ENCODE peak calls at places on chromosomes 3 and 15, in ten cellular contexts. One of them, this sample, is unnamed. For H3K9me3 and H3K4me1, the result is how much of the 10 kb centered on the place peaks cover.

GRCh38 chr3:106193876-106194275 is 325.1 kb upstream of the CBLB start:
- DNase-seq in SK-N-SH: no peak
- DNase-seq in A549: no peak
- DNase-seq in neural progenitor cell: no peak
- DNase-seq in left ventricle myocardium inferior: no peak
- DNase-seq in A673: no peak
- DNase-seq in CD8-positive, alpha-beta T cell: no peak
- DNase-seq in CD8-positive, alpha-beta memory T cell: no peak
- DNase-seq in ascending aorta: no peak
- DNase-seq in sigmoid colon: no peak
- DNase-seq in this sample: no peak

GRCh38 chr15:32718082-32718821 is 448 bp downstream of the GREM1 start:
- DNase-seq in CD8-positive, alpha-beta memory T cell: no peak
- DNase-seq in A673: peak
- DNase-seq in A549: peak
- DNase-seq in left ventricle myocardium inferior: no peak
- DNase-seq in CD8-positive, alpha-beta T cell: no peak
- DNase-seq in SK-N-SH: peak
- DNase-seq in sigmoid colon: no peak
- DNase-seq in neural progenitor cell: peak
- DNase-seq in ascending aorta: no peak
- DNase-seq in this sample: no peak

GRCh38 chr15:74695597-74696397 is at the start of gene EDC3:
- DNase-seq in A549: peak
- DNase-seq in ascending aorta: peak
- DNase-seq in CD8-positive, alpha-beta T cell: peak
- DNase-seq in neural progenitor cell: peak
- DNase-seq in CD8-positive, alpha-beta memory T cell: peak
- DNase-seq in left ventricle myocardium inferior: peak
- DNase-seq in sigmoid colon: peak
- DNase-seq in SK-N-SH: peak
- DNase-seq in A673: peak
- DNase-seq in this sample: peak

GRCh38 chr3:152909180-152909883 is 74.4 kb downstream of the P2RY1 start:
- DNase-seq in CD8-positive, alpha-beta T cell: no peak
- DNase-seq in CD8-positive, alpha-beta memory T cell: no peak
- DNase-seq in SK-N-SH: no peak
- DNase-seq in left ventricle myocardium inferior: no peak
- DNase-seq in neural progenitor cell: no peak
- DNase-seq in ascending aorta: no peak
- DNase-seq in A673: peak
- DNase-seq in A549: peak
- DNase-seq in sigmoid colon: no peak
- DNase-seq in this sample: no peak

GRCh38 chr15:68441045-68441743 is 9.2 kb upstream of the ITGA11 start:
- DNase-seq in left ventricle myocardium inferior: no peak
- DNase-seq in sigmoid colon: no peak
- DNase-seq in neural progenitor cell: no peak
- DNase-seq in CD8-positive, alpha-beta T cell: no peak
- DNase-seq in A549: no peak
- DNase-seq in ascending aorta: no peak
- DNase-seq in CD8-positive, alpha-beta memory T cell: no peak
- DNase-seq in SK-N-SH: no peak
- DNase-seq in A673: no peak
- DNase-seq in this sample: no peak

GRCh38 chr3:170448530-170449110 is 30.0 kb downstream of the CLDN11 start:
- DNase-seq in neural progenitor cell: no peak
- DNase-seq in sigmoid colon: no peak
- DNase-seq in CD8-positive, alpha-beta T cell: no peak
- DNase-seq in ascending aorta: no peak
- DNase-seq in left ventricle myocardium inferior: no peak
- DNase-seq in CD8-positive, alpha-beta memory T cell: no peak
- DNase-seq in A673: no peak
- DNase-seq in SK-N-SH: no peak
- DNase-seq in A549: no peak
- DNase-seq in this sample: no peak

GRCh38 chr3:13194285-13195209 is 121.3 kb upstream of the IQSEC1 start:
- DNase-seq in A549: no peak
- DNase-seq in SK-N-SH: no peak
- DNase-seq in neural progenitor cell: no peak
- DNase-seq in CD8-positive, alpha-beta memory T cell: no peak
- DNase-seq in A673: no peak
- DNase-seq in sigmoid colon: peak
- DNase-seq in ascending aorta: no peak
- DNase-seq in left ventricle myocardium inferior: no peak
- DNase-seq in CD8-positive, alpha-beta T cell: no peak
- DNase-seq in this sample: no peak

GRCh38 chr15:29919380-29919881 is 97.2 kb upstream of the TJP1 start:
- DNase-seq in neural progenitor cell: no peak
- DNase-seq in SK-N-SH: no peak
- DNase-seq in sigmoid colon: no peak
- DNase-seq in A549: no peak
- DNase-seq in ascending aorta: no peak
- DNase-seq in left ventricle myocardium inferior: no peak
- DNase-seq in A673: no peak
- DNase-seq in CD8-positive, alpha-beta T cell: no peak
- DNase-seq in CD8-positive, alpha-beta memory T cell: no peak
- DNase-seq in this sample: no peak

DNA sequence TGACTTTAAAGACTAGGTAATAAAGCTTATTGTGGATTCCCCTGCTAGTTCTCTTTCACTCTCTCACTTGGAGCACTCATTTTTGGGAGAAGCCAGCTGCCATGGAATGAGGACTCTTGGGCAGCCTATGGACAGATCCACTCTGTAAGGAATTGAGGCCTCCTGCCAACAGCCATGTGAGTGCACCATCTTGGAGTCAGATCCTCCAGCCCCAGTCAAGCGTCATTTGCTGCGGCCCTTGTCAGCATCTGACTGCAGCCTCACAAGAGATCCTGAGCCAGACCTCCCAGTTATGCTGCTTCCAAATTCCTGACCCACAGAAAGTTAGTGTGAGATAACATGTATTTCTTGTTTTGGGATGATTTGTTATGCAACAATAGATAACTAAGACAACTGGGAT is 101.9 kb downstream of the SEMA6D start:
- DNase-seq in A549: no peak
- DNase-seq in CD8-positive, alpha-beta memory T cell: no peak
- DNase-seq in A673: no peak
- DNase-seq in left ventricle myocardium inferior: no peak
- DNase-seq in neural progenitor cell: no peak
- DNase-seq in CD8-positive, alpha-beta T cell: no peak
- DNase-seq in sigmoid colon: no peak
- DNase-seq in ascending aorta: no peak
- DNase-seq in SK-N-SH: no peak
- DNase-seq in this sample: no peak
- H3K9me3 ChIP-seq in A549: under half
- H3K9me3 ChIP-seq in CD8-positive, alpha-beta memory T cell: under half
- H3K9me3 ChIP-seq in A673: under half
- H3K9me3 ChIP-seq in left ventricle myocardium inferior: under half
- H3K9me3 ChIP-seq in neural progenitor cell: under half
- H3K9me3 ChIP-seq in CD8-positive, alpha-beta T cell: under half
- H3K9me3 ChIP-seq in sigmoid colon: under half
- H3K9me3 ChIP-seq in ascending aorta: under half
- H3K9me3 ChIP-seq in SK-N-SH: under half
- H3K9me3 ChIP-seq in this sample: under half

DNA sequence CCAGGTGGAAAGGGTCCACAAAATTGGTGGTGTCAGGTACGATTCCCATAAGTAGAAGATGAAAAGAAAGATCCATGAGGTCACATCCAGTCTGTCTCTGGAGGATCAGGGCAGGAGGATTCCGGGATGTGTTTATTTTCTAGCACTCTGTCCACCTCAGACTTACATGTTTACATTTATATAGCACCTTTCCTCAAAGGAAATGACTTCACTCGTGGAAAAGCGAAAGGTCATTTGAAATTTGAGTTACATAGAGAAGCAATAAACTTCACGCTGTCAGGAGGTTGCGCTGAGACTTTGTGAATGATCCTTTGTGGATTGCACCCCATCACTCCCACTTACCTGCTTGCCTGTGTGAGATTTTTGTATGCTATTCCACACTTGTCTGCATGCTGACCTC is 540.4 kb downstream of the AGBL1 start:
- DNase-seq in A673: no peak
- DNase-seq in left ventricle myocardium inferior: no peak
- DNase-seq in SK-N-SH: no peak
- DNase-seq in CD8-positive, alpha-beta T cell: no peak
- DNase-seq in CD8-positive, alpha-beta memory T cell: no peak
- DNase-seq in neural progenitor cell: no peak
- DNase-seq in ascending aorta: no peak
- DNase-seq in A549: no peak
- DNase-seq in sigmoid colon: no peak
- DNase-seq in this sample: no peak
- H3K4me1 ChIP-seq in A673: under half
- H3K4me1 ChIP-seq in left ventricle myocardium inferior: under half
- H3K4me1 ChIP-seq in SK-N-SH: under half
- H3K4me1 ChIP-seq in CD8-positive, alpha-beta T cell: under half
- H3K4me1 ChIP-seq in CD8-positive, alpha-beta memory T cell: under half
- H3K4me1 ChIP-seq in neural progenitor cell: under half
- H3K4me1 ChIP-seq in ascending aorta: under half
- H3K4me1 ChIP-seq in A549: under half
- H3K4me1 ChIP-seq in sigmoid colon: under half
- H3K4me1 ChIP-seq in this sample: under half

GRCh38 chr3:182741214-182741613 is 52.1 kb upstream of the ATP11B start:
- DNase-seq in CD8-positive, alpha-beta T cell: no peak
- DNase-seq in CD8-positive, alpha-beta memory T cell: no peak
- DNase-seq in sigmoid colon: no peak
- DNase-seq in left ventricle myocardium inferior: no peak
- DNase-seq in ascending aorta: no peak
- DNase-seq in neural progenitor cell: no peak
- DNase-seq in SK-N-SH: no peak
- DNase-seq in A673: no peak
- DNase-seq in A549: no peak
- DNase-seq in this sample: no peak

GRCh38 chr3:182735672-182736071 is 57.6 kb upstream of the ATP11B start:
- DNase-seq in sigmoid colon: no peak
- DNase-seq in CD8-positive, alpha-beta T cell: no peak
- DNase-seq in CD8-positive, alpha-beta memory T cell: no peak
- DNase-seq in neural progenitor cell: no peak
- DNase-seq in ascending aorta: no peak
- DNase-seq in left ventricle myocardium inferior: no peak
- DNase-seq in A549: no peak
- DNase-seq in SK-N-SH: no peak
- DNase-seq in A673: no peak
- DNase-seq in this sample: no peak

GRCh38 chr3:182740710-182741109 is 52.6 kb upstream of the ATP11B start:
- DNase-seq in SK-N-SH: no peak
- DNase-seq in neural progenitor cell: no peak
- DNase-seq in ascending aorta: no peak
- DNase-seq in A673: no peak
- DNase-seq in A549: peak
- DNase-seq in left ventricle myocardium inferior: no peak
- DNase-seq in CD8-positive, alpha-beta T cell: no peak
- DNase-seq in sigmoid colon: no peak
- DNase-seq in CD8-positive, alpha-beta memory T cell: no peak
- DNase-seq in this sample: no peak

GRCh38 chr3:182739619-182740018 is 53.7 kb upstream of the ATP11B start:
- DNase-seq in A549: no peak
- DNase-seq in sigmoid colon: no peak
- DNase-seq in SK-N-SH: no peak
- DNase-seq in CD8-positive, alpha-beta memory T cell: no peak
- DNase-seq in CD8-positive, alpha-beta T cell: no peak
- DNase-seq in left ventricle myocardium inferior: no peak
- DNase-seq in ascending aorta: no peak
- DNase-seq in neural progenitor cell: no peak
- DNase-seq in A673: peak
- DNase-seq in this sample: no peak

GRCh38 chr3:182738583-182739514 is 54.5 kb upstream of the ATP11B start:
- DNase-seq in left ventricle myocardium inferior: no peak
- DNase-seq in ascending aorta: no peak
- DNase-seq in CD8-positive, alpha-beta T cell: no peak
- DNase-seq in CD8-positive, alpha-beta memory T cell: no peak
- DNase-seq in sigmoid colon: no peak
- DNase-seq in SK-N-SH: no peak
- DNase-seq in A549: no peak
- DNase-seq in A673: no peak
- DNase-seq in neural progenitor cell: no peak
- DNase-seq in this sample: no peak
- H3K27ac ChIP-seq in left ventricle myocardium inferior: no peak
- H3K27ac ChIP-seq in ascending aorta: no peak
- H3K27ac ChIP-seq in CD8-positive, alpha-beta T cell: no peak
- H3K27ac ChIP-seq in CD8-positive, alpha-beta memory T cell: no peak
- H3K27ac ChIP-seq in sigmoid colon: no peak
- H3K27ac ChIP-seq in SK-N-SH: peak
- H3K27ac ChIP-seq in A549: no peak
- H3K27ac ChIP-seq in A673: no peak
- H3K27ac ChIP-seq in neural progenitor cell: no peak
- H3K27ac ChIP-seq in this sample: no peak

GRCh38 chr15:24746094-24746493 is 70.5 kb downstream of the NPAP1 start:
- DNase-seq in SK-N-SH: no peak
- DNase-seq in A673: no peak
- DNase-seq in neural progenitor cell: no peak
- DNase-seq in A549: no peak
- DNase-seq in CD8-positive, alpha-beta T cell: no peak
- DNase-seq in ascending aorta: no peak
- DNase-seq in CD8-positive, alpha-beta memory T cell: no peak
- DNase-seq in left ventricle myocardium inferior: no peak
- DNase-seq in sigmoid colon: no peak
- DNase-seq in this sample: no peak

GRCh38 chr15:24747376-24747775 is 71.8 kb downstream of the NPAP1 start:
- DNase-seq in A673: no peak
- DNase-seq in CD8-positive, alpha-beta memory T cell: no peak
- DNase-seq in CD8-positive, alpha-beta T cell: no peak
- DNase-seq in A549: no peak
- DNase-seq in neural progenitor cell: no peak
- DNase-seq in sigmoid colon: no peak
- DNase-seq in ascending aorta: no peak
- DNase-seq in SK-N-SH: no peak
- DNase-seq in left ventricle myocardium inferior: no peak
- DNase-seq in this sample: no peak

GRCh38 chr15:24745276-24745675 is 69.7 kb downstream of the NPAP1 start:
- DNase-seq in ascending aorta: no peak
- DNase-seq in CD8-positive, alpha-beta memory T cell: no peak
- DNase-seq in A549: no peak
- DNase-seq in A673: no peak
- DNase-seq in left ventricle myocardium inferior: no peak
- DNase-seq in CD8-positive, alpha-beta T cell: no peak
- DNase-seq in SK-N-SH: no peak
- DNase-seq in sigmoid colon: no peak
- DNase-seq in neural progenitor cell: peak
- DNase-seq in this sample: no peak

GRCh38 chr15:24752354-24752753 is 76.8 kb downstream of the NPAP1 start:
- DNase-seq in SK-N-SH: no peak
- DNase-seq in A673: no peak
- DNase-seq in CD8-positive, alpha-beta T cell: no peak
- DNase-seq in A549: no peak
- DNase-seq in left ventricle myocardium inferior: no peak
- DNase-seq in neural progenitor cell: peak
- DNase-seq in sigmoid colon: no peak
- DNase-seq in ascending aorta: no peak
- DNase-seq in CD8-positive, alpha-beta memory T cell: no peak
- DNase-seq in this sample: no peak

DNA sequence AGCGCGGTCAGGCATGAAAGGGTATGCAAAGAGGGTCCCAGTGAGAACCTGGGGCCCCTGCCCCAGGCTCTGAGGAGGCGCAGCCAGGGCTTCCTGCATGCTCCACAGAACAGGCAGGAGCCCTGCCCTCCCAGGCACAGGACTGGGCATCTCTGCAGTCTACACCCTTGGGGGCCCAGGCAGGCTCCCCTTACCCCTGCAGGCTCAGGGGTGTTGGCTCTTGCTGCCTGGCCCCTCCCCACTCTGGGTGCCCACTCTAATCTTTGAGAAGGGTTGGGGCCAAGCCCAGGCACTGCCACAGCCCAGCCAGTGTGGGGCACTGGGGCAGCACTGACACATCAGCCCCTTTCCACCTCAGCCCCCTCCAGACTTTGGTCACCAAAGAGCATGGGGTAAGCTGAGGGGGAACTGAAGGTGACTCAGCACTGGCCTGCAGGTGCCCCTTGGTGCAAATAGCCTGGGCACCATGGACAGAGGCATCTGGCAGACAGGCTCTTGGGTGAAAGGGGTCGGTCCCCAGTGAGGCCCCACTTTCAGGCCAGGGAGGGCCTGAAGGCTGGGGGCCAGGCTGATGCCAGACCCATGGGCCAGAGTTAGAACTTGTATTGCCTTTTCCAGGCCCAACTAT is 73.4 kb downstream of the NPAP1 start:
- DNase-seq in CD8-positive, alpha-beta memory T cell: no peak
- DNase-seq in CD8-positive, alpha-beta T cell: no peak
- DNase-seq in A549: no peak
- DNase-seq in A673: no peak
- DNase-seq in neural progenitor cell: no peak
- DNase-seq in left ventricle myocardium inferior: no peak
- DNase-seq in ascending aorta: no peak
- DNase-seq in sigmoid colon: no peak
- DNase-seq in SK-N-SH: no peak
- DNase-seq in this sample: no peak
- H3K9me3 ChIP-seq in CD8-positive, alpha-beta memory T cell: under half
- H3K9me3 ChIP-seq in CD8-positive, alpha-beta T cell: under half
- H3K9me3 ChIP-seq in A549: under half
- H3K9me3 ChIP-seq in A673: under half
- H3K9me3 ChIP-seq in neural progenitor cell: under half
- H3K9me3 ChIP-seq in left ventricle myocardium inferior: under half
- H3K9me3 ChIP-seq in ascending aorta: under half
- H3K9me3 ChIP-seq in sigmoid colon: under half
- H3K9me3 ChIP-seq in SK-N-SH: under half
- H3K9me3 ChIP-seq in this sample: under half